ENCODE peak calls at places on chromosome 2, in eight cellular contexts. One of them, this sample, is unnamed.

GRCh38 chr2:205427112-205427511 is 255.2 kb upstream of the NRP2 start:
- DNase-seq in stimulated activated naive B cell treated with anti-CD40 and anti-IgM and Interleukin-4, amounts not matched to agents 10 μg/mL and 1 μg/mL and 100 μg/mL, for 72 hours: no peak
- DNase-seq in AG09309: peak
- DNase-seq in CD4-positive, alpha-beta T cell: no peak
- DNase-seq in Calu3: no peak
- DNase-seq in HS-5: peak
- DNase-seq in stimulated activated CD4-positive, alpha-beta T cell treated with anti-CD3 and anti-CD28 coated beads, TNF-alpha, amount 100 ng/mL, for 24 hours: no peak
- DNase-seq in fibroblast of the conjunctiva: peak
- DNase-seq in this sample: peak

GRCh38 chr2:42841344-42841743 is 49.0 kb upstream of the HAAO start:
- DNase-seq in stimulated activated naive B cell treated with anti-CD40 and anti-IgM and Interleukin-4, amounts not matched to agents 10 μg/mL and 1 μg/mL and 100 μg/mL, for 72 hours: no peak
- DNase-seq in AG09309: no peak
- DNase-seq in CD4-positive, alpha-beta T cell: no peak
- DNase-seq in Calu3: no peak
- DNase-seq in HS-5: no peak
- DNase-seq in stimulated activated CD4-positive, alpha-beta T cell treated with anti-CD3 and anti-CD28 coated beads, TNF-alpha, amount 100 ng/mL, for 24 hours: no peak
- DNase-seq in fibroblast of the conjunctiva: no peak
- DNase-seq in this sample: no peak

GRCh38 chr2:217456016-217456415 is 546.8 kb downstream of the TNS1 start:
- DNase-seq in stimulated activated naive B cell treated with anti-CD40 and anti-IgM and Interleukin-4, amounts not matched to agents 10 μg/mL and 1 μg/mL and 100 μg/mL, for 72 hours: no peak
- DNase-seq in AG09309: no peak
- DNase-seq in CD4-positive, alpha-beta T cell: no peak
- DNase-seq in Calu3: no peak
- DNase-seq in HS-5: no peak
- DNase-seq in stimulated activated CD4-positive, alpha-beta T cell treated with anti-CD3 and anti-CD28 coated beads, TNF-alpha, amount 100 ng/mL, for 24 hours: no peak
- DNase-seq in fibroblast of the conjunctiva: no peak
- DNase-seq in this sample: no peak

GRCh38 chr2:42376758-42377157 is 15.7 kb upstream of the COX7A2L start:
- DNase-seq in stimulated activated naive B cell treated with anti-CD40 and anti-IgM and Interleukin-4, amounts not matched to agents 10 μg/mL and 1 μg/mL and 100 μg/mL, for 72 hours: no peak
- DNase-seq in AG09309: no peak
- DNase-seq in CD4-positive, alpha-beta T cell: no peak
- DNase-seq in Calu3: no peak
- DNase-seq in HS-5: no peak
- DNase-seq in stimulated activated CD4-positive, alpha-beta T cell treated with anti-CD3 and anti-CD28 coated beads, TNF-alpha, amount 100 ng/mL, for 24 hours: no peak
- DNase-seq in fibroblast of the conjunctiva: no peak
- DNase-seq in this sample: no peak

GRCh38 chr2:172131713-172132555 is 29.2 kb upstream of the DLX2 start:
- DNase-seq in stimulated activated naive B cell treated with anti-CD40 and anti-IgM and Interleukin-4, amounts not matched to agents 10 μg/mL and 1 μg/mL and 100 μg/mL, for 72 hours: no peak
- DNase-seq in AG09309: no peak
- DNase-seq in CD4-positive, alpha-beta T cell: no peak
- DNase-seq in Calu3: no peak
- DNase-seq in HS-5: no peak
- DNase-seq in stimulated activated CD4-positive, alpha-beta T cell treated with anti-CD3 and anti-CD28 coated beads, TNF-alpha, amount 100 ng/mL, for 24 hours: no peak
- DNase-seq in fibroblast of the conjunctiva: no peak
- DNase-seq in this sample: no peak

GRCh38 chr2:13014783-13015182 is 298.0 kb downstream of the TRIB2 start:
- DNase-seq in stimulated activated naive B cell treated with anti-CD40 and anti-IgM and Interleukin-4, amounts not matched to agents 10 μg/mL and 1 μg/mL and 100 μg/mL, for 72 hours: no peak
- DNase-seq in AG09309: no peak
- DNase-seq in CD4-positive, alpha-beta T cell: no peak
- DNase-seq in Calu3: no peak
- DNase-seq in HS-5: no peak
- DNase-seq in stimulated activated CD4-positive, alpha-beta T cell treated with anti-CD3 and anti-CD28 coated beads, TNF-alpha, amount 100 ng/mL, for 24 hours: no peak
- DNase-seq in fibroblast of the conjunctiva: no peak
- DNase-seq in this sample: no peak

GRCh38 chr2:43819489-43820163 is 19.0 kb downstream of the ABCG5 start:
- DNase-seq in stimulated activated naive B cell treated with anti-CD40 and anti-IgM and Interleukin-4, amounts not matched to agents 10 μg/mL and 1 μg/mL and 100 μg/mL, for 72 hours: no peak
- DNase-seq in AG09309: no peak
- DNase-seq in CD4-positive, alpha-beta T cell: no peak
- DNase-seq in Calu3: peak
- DNase-seq in HS-5: no peak
- DNase-seq in stimulated activated CD4-positive, alpha-beta T cell treated with anti-CD3 and anti-CD28 coated beads, TNF-alpha, amount 100 ng/mL, for 24 hours: no peak
- DNase-seq in fibroblast of the conjunctiva: no peak
- DNase-seq in this sample: no peak

GRCh38 chr2:112579280-112579679 is 5.1 kb upstream of the CHCHD5 start:
- DNase-seq in stimulated activated naive B cell treated with anti-CD40 and anti-IgM and Interleukin-4, amounts not matched to agents 10 μg/mL and 1 μg/mL and 100 μg/mL, for 72 hours: no peak
- DNase-seq in AG09309: peak
- DNase-seq in CD4-positive, alpha-beta T cell: no peak
- DNase-seq in Calu3: no peak
- DNase-seq in HS-5: peak
- DNase-seq in stimulated activated CD4-positive, alpha-beta T cell treated with anti-CD3 and anti-CD28 coated beads, TNF-alpha, amount 100 ng/mL, for 24 hours: no peak
- DNase-seq in fibroblast of the conjunctiva: peak
- DNase-seq in this sample: peak

GRCh38 chr2:42907835-42908234 is 115.5 kb upstream of the HAAO start:
- DNase-seq in stimulated activated naive B cell treated with anti-CD40 and anti-IgM and Interleukin-4, amounts not matched to agents 10 μg/mL and 1 μg/mL and 100 μg/mL, for 72 hours: no peak
- DNase-seq in AG09309: no peak
- DNase-seq in CD4-positive, alpha-beta T cell: no peak
- DNase-seq in Calu3: no peak
- DNase-seq in HS-5: no peak
- DNase-seq in stimulated activated CD4-positive, alpha-beta T cell treated with anti-CD3 and anti-CD28 coated beads, TNF-alpha, amount 100 ng/mL, for 24 hours: no peak
- DNase-seq in fibroblast of the conjunctiva: no peak
- DNase-seq in this sample: no peak

GRCh38 chr2:215967590-215968373 is 45.6 kb downstream of the MREG start:
- DNase-seq in stimulated activated naive B cell treated with anti-CD40 and anti-IgM and Interleukin-4, amounts not matched to agents 10 μg/mL and 1 μg/mL and 100 μg/mL, for 72 hours: no peak
- DNase-seq in AG09309: no peak
- DNase-seq in CD4-positive, alpha-beta T cell: no peak
- DNase-seq in Calu3: no peak
- DNase-seq in HS-5: no peak
- DNase-seq in stimulated activated CD4-positive, alpha-beta T cell treated with anti-CD3 and anti-CD28 coated beads, TNF-alpha, amount 100 ng/mL, for 24 hours: no peak
- DNase-seq in fibroblast of the conjunctiva: no peak
- DNase-seq in this sample: no peak

GRCh38 chr2:11082880-11083279 is 72.4 kb upstream of the SLC66A3 start:
- DNase-seq in stimulated activated naive B cell treated with anti-CD40 and anti-IgM and Interleukin-4, amounts not matched to agents 10 μg/mL and 1 μg/mL and 100 μg/mL, for 72 hours: no peak
- DNase-seq in AG09309: no peak
- DNase-seq in CD4-positive, alpha-beta T cell: no peak
- DNase-seq in Calu3: no peak
- DNase-seq in HS-5: no peak
- DNase-seq in stimulated activated CD4-positive, alpha-beta T cell treated with anti-CD3 and anti-CD28 coated beads, TNF-alpha, amount 100 ng/mL, for 24 hours: no peak
- DNase-seq in fibroblast of the conjunctiva: no peak
- DNase-seq in this sample: no peak

GRCh38 chr2:42516418-42516817 is 22.6 kb upstream of the KCNG3 start:
- DNase-seq in stimulated activated naive B cell treated with anti-CD40 and anti-IgM and Interleukin-4, amounts not matched to agents 10 μg/mL and 1 μg/mL and 100 μg/mL, for 72 hours: no peak
- DNase-seq in AG09309: no peak
- DNase-seq in CD4-positive, alpha-beta T cell: no peak
- DNase-seq in Calu3: no peak
- DNase-seq in HS-5: no peak
- DNase-seq in stimulated activated CD4-positive, alpha-beta T cell treated with anti-CD3 and anti-CD28 coated beads, TNF-alpha, amount 100 ng/mL, for 24 hours: no peak
- DNase-seq in fibroblast of the conjunctiva: no peak
- DNase-seq in this sample: no peak

GRCh38 chr2:110840508-110840907 is 108.1 kb downstream of the ACOXL start:
- DNase-seq in stimulated activated naive B cell treated with anti-CD40 and anti-IgM and Interleukin-4, amounts not matched to agents 10 μg/mL and 1 μg/mL and 100 μg/mL, for 72 hours: no peak
- DNase-seq in AG09309: no peak
- DNase-seq in CD4-positive, alpha-beta T cell: no peak
- DNase-seq in Calu3: no peak
- DNase-seq in HS-5: no peak
- DNase-seq in stimulated activated CD4-positive, alpha-beta T cell treated with anti-CD3 and anti-CD28 coated beads, TNF-alpha, amount 100 ng/mL, for 24 hours: no peak
- DNase-seq in fibroblast of the conjunctiva: no peak
- DNase-seq in this sample: no peak

GRCh38 chr2:233995985-233996384 is 54.5 kb upstream of the SPP2 start:
- DNase-seq in stimulated activated naive B cell treated with anti-CD40 and anti-IgM and Interleukin-4, amounts not matched to agents 10 μg/mL and 1 μg/mL and 100 μg/mL, for 72 hours: no peak
- DNase-seq in AG09309: no peak
- DNase-seq in CD4-positive, alpha-beta T cell: no peak
- DNase-seq in Calu3: no peak
- DNase-seq in HS-5: no peak
- DNase-seq in stimulated activated CD4-positive, alpha-beta T cell treated with anti-CD3 and anti-CD28 coated beads, TNF-alpha, amount 100 ng/mL, for 24 hours: no peak
- DNase-seq in fibroblast of the conjunctiva: no peak
- DNase-seq in this sample: no peak

GRCh38 chr2:48233005-48233404 is 296.9 kb upstream of the STON1 start:
- DNase-seq in stimulated activated naive B cell treated with anti-CD40 and anti-IgM and Interleukin-4, amounts not matched to agents 10 μg/mL and 1 μg/mL and 100 μg/mL, for 72 hours: no peak
- DNase-seq in AG09309: no peak
- DNase-seq in CD4-positive, alpha-beta T cell: no peak
- DNase-seq in Calu3: no peak
- DNase-seq in HS-5: no peak
- DNase-seq in stimulated activated CD4-positive, alpha-beta T cell treated with anti-CD3 and anti-CD28 coated beads, TNF-alpha, amount 100 ng/mL, for 24 hours: no peak
- DNase-seq in fibroblast of the conjunctiva: no peak
- DNase-seq in this sample: no peak

GRCh38 chr2:71166812-71167211 is 36.4 kb downstream of the MPHOSPH10 start:
- DNase-seq in stimulated activated naive B cell treated with anti-CD40 and anti-IgM and Interleukin-4, amounts not matched to agents 10 μg/mL and 1 μg/mL and 100 μg/mL, for 72 hours: no peak
- DNase-seq in AG09309: no peak
- DNase-seq in CD4-positive, alpha-beta T cell: no peak
- DNase-seq in Calu3: no peak
- DNase-seq in HS-5: no peak
- DNase-seq in stimulated activated CD4-positive, alpha-beta T cell treated with anti-CD3 and anti-CD28 coated beads, TNF-alpha, amount 100 ng/mL, for 24 hours: no peak
- DNase-seq in fibroblast of the conjunctiva: no peak
- DNase-seq in this sample: no peak

GRCh38 chr2:3643371-3644245 is 14.4 kb upstream of the ALLC start:
- DNase-seq in stimulated activated naive B cell treated with anti-CD40 and anti-IgM and Interleukin-4, amounts not matched to agents 10 μg/mL and 1 μg/mL and 100 μg/mL, for 72 hours: no peak
- DNase-seq in AG09309: no peak
- DNase-seq in CD4-positive, alpha-beta T cell: no peak
- DNase-seq in Calu3: no peak
- DNase-seq in HS-5: no peak
- DNase-seq in stimulated activated CD4-positive, alpha-beta T cell treated with anti-CD3 and anti-CD28 coated beads, TNF-alpha, amount 100 ng/mL, for 24 hours: no peak
- DNase-seq in fibroblast of the conjunctiva: no peak
- DNase-seq in this sample: no peak

GRCh38 chr2:54514819-54515569 is 58.9 kb downstream of the SPTBN1 start:
- DNase-seq in stimulated activated naive B cell treated with anti-CD40 and anti-IgM and Interleukin-4, amounts not matched to agents 10 μg/mL and 1 μg/mL and 100 μg/mL, for 72 hours: no peak
- DNase-seq in AG09309: no peak
- DNase-seq in CD4-positive, alpha-beta T cell: no peak
- DNase-seq in Calu3: no peak
- DNase-seq in HS-5: no peak
- DNase-seq in stimulated activated CD4-positive, alpha-beta T cell treated with anti-CD3 and anti-CD28 coated beads, TNF-alpha, amount 100 ng/mL, for 24 hours: no peak
- DNase-seq in fibroblast of the conjunctiva: no peak
- DNase-seq in this sample: peak

GRCh38 chr2:10269291-10269690 is 33.4 kb upstream of the HPCAL1 start:
- DNase-seq in stimulated activated naive B cell treated with anti-CD40 and anti-IgM and Interleukin-4, amounts not matched to agents 10 μg/mL and 1 μg/mL and 100 μg/mL, for 72 hours: no peak
- DNase-seq in AG09309: no peak
- DNase-seq in CD4-positive, alpha-beta T cell: no peak
- DNase-seq in Calu3: no peak
- DNase-seq in HS-5: no peak
- DNase-seq in stimulated activated CD4-positive, alpha-beta T cell treated with anti-CD3 and anti-CD28 coated beads, TNF-alpha, amount 100 ng/mL, for 24 hours: no peak
- DNase-seq in fibroblast of the conjunctiva: no peak
- DNase-seq in this sample: no peak

GRCh38 chr2:149033716-149034115 is 4.8 kb upstream of the LYPD6B start:
- DNase-seq in stimulated activated naive B cell treated with anti-CD40 and anti-IgM and Interleukin-4, amounts not matched to agents 10 μg/mL and 1 μg/mL and 100 μg/mL, for 72 hours: no peak
- DNase-seq in AG09309: no peak
- DNase-seq in CD4-positive, alpha-beta T cell: no peak
- DNase-seq in Calu3: no peak
- DNase-seq in HS-5: no peak
- DNase-seq in stimulated activated CD4-positive, alpha-beta T cell treated with anti-CD3 and anti-CD28 coated beads, TNF-alpha, amount 100 ng/mL, for 24 hours: no peak
- DNase-seq in fibroblast of the conjunctiva: no peak
- DNase-seq in this sample: no peak

GRCh38 chr2:183951636-183952035 is 646.7 kb upstream of the ZNF804A start:
- DNase-seq in stimulated activated naive B cell treated with anti-CD40 and anti-IgM and Interleukin-4, amounts not matched to agents 10 μg/mL and 1 μg/mL and 100 μg/mL, for 72 hours: no peak
- DNase-seq in AG09309: no peak
- DNase-seq in CD4-positive, alpha-beta T cell: no peak
- DNase-seq in Calu3: no peak
- DNase-seq in HS-5: no peak
- DNase-seq in stimulated activated CD4-positive, alpha-beta T cell treated with anti-CD3 and anti-CD28 coated beads, TNF-alpha, amount 100 ng/mL, for 24 hours: no peak
- DNase-seq in fibroblast of the conjunctiva: no peak
- DNase-seq in this sample: peak

GRCh38 chr2:159637988-159638501 is 21.7 kb upstream of the BAZ2B start:
- DNase-seq in stimulated activated naive B cell treated with anti-CD40 and anti-IgM and Interleukin-4, amounts not matched to agents 10 μg/mL and 1 μg/mL and 100 μg/mL, for 72 hours: no peak
- DNase-seq in AG09309: peak
- DNase-seq in CD4-positive, alpha-beta T cell: no peak
- DNase-seq in Calu3: no peak
- DNase-seq in HS-5: peak
- DNase-seq in stimulated activated CD4-positive, alpha-beta T cell treated with anti-CD3 and anti-CD28 coated beads, TNF-alpha, amount 100 ng/mL, for 24 hours: no peak
- DNase-seq in fibroblast of the conjunctiva: no peak
- DNase-seq in this sample: peak

GRCh38 chr2:142165790-142166189 is 35.0 kb upstream of the LRP1B start:
- DNase-seq in stimulated activated naive B cell treated with anti-CD40 and anti-IgM and Interleukin-4, amounts not matched to agents 10 μg/mL and 1 μg/mL and 100 μg/mL, for 72 hours: peak
- DNase-seq in AG09309: no peak
- DNase-seq in CD4-positive, alpha-beta T cell: no peak
- DNase-seq in Calu3: peak
- DNase-seq in HS-5: peak
- DNase-seq in stimulated activated CD4-positive, alpha-beta T cell treated with anti-CD3 and anti-CD28 coated beads, TNF-alpha, amount 100 ng/mL, for 24 hours: no peak
- DNase-seq in fibroblast of the conjunctiva: no peak
- DNase-seq in this sample: peak

GRCh38 chr2:177332041-177332991 is 60.3 kb upstream of the AGPS start:
- DNase-seq in stimulated activated naive B cell treated with anti-CD40 and anti-IgM and Interleukin-4, amounts not matched to agents 10 μg/mL and 1 μg/mL and 100 μg/mL, for 72 hours: peak
- DNase-seq in AG09309: no peak
- DNase-seq in CD4-positive, alpha-beta T cell: peak
- DNase-seq in Calu3: peak
- DNase-seq in HS-5: no peak
- DNase-seq in stimulated activated CD4-positive, alpha-beta T cell treated with anti-CD3 and anti-CD28 coated beads, TNF-alpha, amount 100 ng/mL, for 24 hours: peak
- DNase-seq in fibroblast of the conjunctiva: peak
- DNase-seq in this sample: peak

GRCh38 chr2:223959688-223960087 is 2.4 kb downstream of the MRPL44 start:
- DNase-seq in stimulated activated naive B cell treated with anti-CD40 and anti-IgM and Interleukin-4, amounts not matched to agents 10 μg/mL and 1 μg/mL and 100 μg/mL, for 72 hours: no peak
- DNase-seq in AG09309: no peak
- DNase-seq in CD4-positive, alpha-beta T cell: no peak
- DNase-seq in Calu3: no peak
- DNase-seq in HS-5: no peak
- DNase-seq in stimulated activated CD4-positive, alpha-beta T cell treated with anti-CD3 and anti-CD28 coated beads, TNF-alpha, amount 100 ng/mL, for 24 hours: no peak
- DNase-seq in fibroblast of the conjunctiva: no peak
- DNase-seq in this sample: peak

GRCh38 chr2:225100856-225101294 is 58.6 kb upstream of the DOCK10 start:
- DNase-seq in stimulated activated naive B cell treated with anti-CD40 and anti-IgM and Interleukin-4, amounts not matched to agents 10 μg/mL and 1 μg/mL and 100 μg/mL, for 72 hours: no peak
- DNase-seq in AG09309: peak
- DNase-seq in CD4-positive, alpha-beta T cell: no peak
- DNase-seq in Calu3: no peak
- DNase-seq in HS-5: peak
- DNase-seq in stimulated activated CD4-positive, alpha-beta T cell treated with anti-CD3 and anti-CD28 coated beads, TNF-alpha, amount 100 ng/mL, for 24 hours: no peak
- DNase-seq in fibroblast of the conjunctiva: peak
- DNase-seq in this sample: peak

GRCh38 chr2:70532244-70532935 is 21.2 kb downstream of the TGFA start:
- DNase-seq in stimulated activated naive B cell treated with anti-CD40 and anti-IgM and Interleukin-4, amounts not matched to agents 10 μg/mL and 1 μg/mL and 100 μg/mL, for 72 hours: no peak
- DNase-seq in AG09309: no peak
- DNase-seq in CD4-positive, alpha-beta T cell: no peak
- DNase-seq in Calu3: no peak
- DNase-seq in HS-5: no peak
- DNase-seq in stimulated activated CD4-positive, alpha-beta T cell treated with anti-CD3 and anti-CD28 coated beads, TNF-alpha, amount 100 ng/mL, for 24 hours: no peak
- DNase-seq in fibroblast of the conjunctiva: no peak
- DNase-seq in this sample: no peak

GRCh38 chr2:164917296-164917903 is 37.9 kb downstream of the SLC38A11 start:
- DNase-seq in stimulated activated naive B cell treated with anti-CD40 and anti-IgM and Interleukin-4, amounts not matched to agents 10 μg/mL and 1 μg/mL and 100 μg/mL, for 72 hours: no peak
- DNase-seq in AG09309: no peak
- DNase-seq in CD4-positive, alpha-beta T cell: no peak
- DNase-seq in Calu3: peak
- DNase-seq in HS-5: no peak
- DNase-seq in stimulated activated CD4-positive, alpha-beta T cell treated with anti-CD3 and anti-CD28 coated beads, TNF-alpha, amount 100 ng/mL, for 24 hours: no peak
- DNase-seq in fibroblast of the conjunctiva: no peak
- DNase-seq in this sample: peak

GRCh38 chr2:47093626-47094025 is 61.5 kb downstream of the STPG4 start:
- DNase-seq in stimulated activated naive B cell treated with anti-CD40 and anti-IgM and Interleukin-4, amounts not matched to agents 10 μg/mL and 1 μg/mL and 100 μg/mL, for 72 hours: no peak
- DNase-seq in AG09309: no peak
- DNase-seq in CD4-positive, alpha-beta T cell: no peak
- DNase-seq in Calu3: no peak
- DNase-seq in HS-5: no peak
- DNase-seq in stimulated activated CD4-positive, alpha-beta T cell treated with anti-CD3 and anti-CD28 coated beads, TNF-alpha, amount 100 ng/mL, for 24 hours: no peak
- DNase-seq in fibroblast of the conjunctiva: no peak
- DNase-seq in this sample: no peak

GRCh38 chr2:237165405-237166276 is 80.0 kb downstream of the COPS8 start:
- DNase-seq in stimulated activated naive B cell treated with anti-CD40 and anti-IgM and Interleukin-4, amounts not matched to agents 10 μg/mL and 1 μg/mL and 100 μg/mL, for 72 hours: no peak
- DNase-seq in AG09309: no peak
- DNase-seq in CD4-positive, alpha-beta T cell: no peak
- DNase-seq in Calu3: peak
- DNase-seq in HS-5: no peak
- DNase-seq in stimulated activated CD4-positive, alpha-beta T cell treated with anti-CD3 and anti-CD28 coated beads, TNF-alpha, amount 100 ng/mL, for 24 hours: no peak
- DNase-seq in fibroblast of the conjunctiva: no peak
- DNase-seq in this sample: peak